ENCODE peak calls at places on chromosomes 7 and 10, in eight cellular contexts. O is CD8-positive, alpha-beta T cell; E is Panc1; A is transverse colon; G is psoas muscle; F is left ventricle myocardium inferior; L is upper lobe of right lung; V is vagina. P is an unnamed sample. For H3K27me3, the result is how much of the 10 kb centered on the place peaks cover.

GRCh38 chr7:1720325-1720724 is 50.2 kb downstream of the ELFN1 start:
- DNase-seq in O (no peak), E (no peak), A (no peak), G (no peak), F (no peak), L (no peak), V (no peak), P (no peak)

GRCh38 chr10:14407567-14407966 is 76.8 kb upstream of the FRMD4A start:
- DNase-seq in O (no peak), E (no peak), A (no peak), G (no peak), F (no peak), L (no peak), V (peak), P (no peak)

GRCh38 chr10:191703-192518 is 56.7 kb downstream of the ZMYND11 start:
- DNase-seq in O (no peak), E (no peak), A (no peak), G (peak), F (no peak), L (no peak), V (no peak), P (no peak)

GRCh38 chr10:86963341-86963919 is 4.9 kb upstream of the ADIRF start:
- DNase-seq in O (no peak), E (no peak), A (peak), G (no peak), F (no peak), L (no peak), V (peak), P (no peak)

GRCh38 chr10:125820705-125821104 is 2.4 kb downstream of the UROS start:
- DNase-seq in O (no peak), E (no peak), A (no peak), G (no peak), F (no peak), L (no peak), V (no peak), P (no peak)

GRCh38 chr7:985127-985416 is 2.1 kb downstream of the CYP2W1 start:
- DNase-seq in O (no peak), E (no peak), A (no peak), G (no peak), F (no peak), L (no peak), V (no peak), P (no peak)

GRCh38 chr10:102814873-102815661 is 22.1 kb downstream of the CYP17A1 start:
- DNase-seq in O (no peak), E (no peak), A (peak), G (peak), F (peak), L (peak), V (no peak), P (peak)

GRCh38 chr10:48450811-48451466 is 144.5 kb downstream of the MAPK8 start:
- DNase-seq in O (no peak), E (no peak), A (no peak), G (no peak), F (no peak), L (peak), V (no peak), P (no peak)

GRCh38 chr7:81297317-81297716 is 378.5 kb upstream of the SEMA3C start:
- DNase-seq in O (no peak), E (no peak), A (no peak), G (no peak), F (no peak), L (no peak), V (no peak), P (no peak)

GRCh38 chr10:3095373-3096139 is 28.2 kb downstream of the PFKP start:
- DNase-seq in O (peak), E (peak), A (peak), G (no peak), F (no peak), L (no peak), V (no peak), P (peak)

GRCh38 chr10:88234332-88234731 is 348.8 kb downstream of the RNLS start:
- DNase-seq in O (no peak), E (no peak), A (peak), G (no peak), F (no peak), L (no peak), V (no peak), P (no peak)

GRCh38 chr7:4882742-4883351 is 669 bp downstream of the RADIL start:
- DNase-seq in O (no peak), E (no peak), A (no peak), G (no peak), F (no peak), L (no peak), V (no peak), P (no peak)

GRCh38 chr7:151728746-151729145 is 148.2 kb downstream of the PRKAG2 start:
- DNase-seq in O (no peak), E (no peak), A (no peak), G (no peak), F (no peak), L (no peak), V (no peak), P (no peak)

GRCh38 chr10:82072124-82072523 is 197.1 kb downstream of the NRG3 start:
- DNase-seq in O (no peak), E (no peak), A (no peak), G (no peak), F (no peak), L (no peak), V (no peak), P (no peak)

GRCh38 chr7:157676001-157676400 is 339.2 kb downstream of the DNAJB6 start:
- DNase-seq in O (peak), E (no peak), A (no peak), G (no peak), F (no peak), L (peak), V (peak), P (no peak)

GRCh38 chr10:86123745-86124144 is 242.8 kb downstream of the GRID1 start:
- DNase-seq in O (no peak), E (no peak), A (no peak), G (no peak), F (no peak), L (no peak), V (no peak), P (no peak)

GRCh38 chr10:17652585-17652984 is 8.6 kb downstream of the STAM start:
- DNase-seq in O (no peak), E (no peak), A (no peak), G (no peak), F (no peak), L (no peak), V (no peak), P (no peak)

GRCh38 chr7:89308535-89308934 is 513.0 kb upstream of the TEX47 start:
- DNase-seq in O (no peak), E (no peak), A (no peak), G (no peak), F (no peak), L (no peak), V (no peak), P (no peak)

GRCh38 chr10:16521311-16522016 is at the start of gene C1QL3:
- DNase-seq in O (no peak), E (no peak), A (no peak), G (no peak), F (no peak), L (no peak), V (no peak), P (no peak)

GRCh38 chr10:96636546-96636945 is 49.7 kb upstream of the TM9SF3 start:
- DNase-seq in O (no peak), E (no peak), A (no peak), G (no peak), F (no peak), L (no peak), V (no peak), P (no peak)
- H3K27ac ChIP-seq in O (no peak), E (no peak), A (no peak), G (no peak), F (no peak), L (no peak), V (no peak), P (no peak)

DNA sequence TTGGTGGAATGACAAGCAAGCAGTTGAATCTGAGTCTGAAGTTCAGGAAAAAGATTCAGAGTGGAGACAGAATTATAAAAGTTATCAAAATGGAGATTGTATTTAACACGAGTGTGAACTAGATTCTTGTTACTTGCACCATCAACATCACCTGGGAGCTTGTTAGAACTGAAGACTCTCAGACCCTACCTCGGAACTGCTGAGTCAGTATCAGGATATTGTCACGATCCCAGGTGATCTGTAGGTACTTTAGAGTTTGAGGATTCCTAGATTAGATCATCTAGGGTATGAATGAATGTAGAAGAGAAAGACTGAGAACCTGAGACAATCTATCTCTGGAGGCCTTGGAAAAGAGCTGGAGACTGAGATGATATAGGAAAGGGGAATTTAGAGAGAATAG is 194.1 kb downstream of the CTTNBP2 start:
- DNase-seq in O (no peak), E (no peak), A (no peak), G (no peak), F (no peak), L (no peak), V (no peak), P (no peak)
- H3K27me3 ChIP-seq in O (under half), E (under half), A (under half), G (under half), F (under half), L (under half), V (under half), P (under half)

GRCh38 chr10:73206385-73206784 is 38.5 kb downstream of the FAM149B1 start:
- DNase-seq in O (no peak), E (no peak), A (no peak), G (no peak), F (no peak), L (no peak), V (no peak), P (no peak)

GRCh38 chr10:73205956-73206355 is 38.0 kb downstream of the FAM149B1 start:
- DNase-seq in O (no peak), E (no peak), A (no peak), G (no peak), F (no peak), L (no peak), V (no peak), P (no peak)

GRCh38 chr10:73210395-73211105 is 36.5 kb downstream of the DNAJC9 start:
- DNase-seq in O (no peak), E (no peak), A (no peak), G (no peak), F (no peak), L (no peak), V (no peak), P (no peak)

GRCh38 chr10:73209705-73210104 is 37.4 kb downstream of the DNAJC9 start:
- DNase-seq in O (no peak), E (no peak), A (no peak), G (no peak), F (no peak), L (no peak), V (no peak), P (no peak)

GRCh38 chr10:73207883-73208282 is 39.2 kb downstream of the DNAJC9 start:
- DNase-seq in O (no peak), E (no peak), A (no peak), G (peak), F (no peak), L (no peak), V (no peak), P (no peak)
- TF ChIP-seq CTCF in O (no peak), E (no peak), A (no peak), G (no peak), F (no peak), L (no peak), V (no peak), P (no peak)

GRCh38 chr7:22418251-22419046 is 61.5 kb upstream of the RAPGEF5 start:
- DNase-seq in O (no peak), E (no peak), A (no peak), G (no peak), F (no peak), L (no peak), V (no peak), P (no peak)
- H3K27ac ChIP-seq in O (no peak), E (no peak), A (no peak), G (no peak), F (no peak), L (no peak), V (no peak), P (no peak)

DNA sequence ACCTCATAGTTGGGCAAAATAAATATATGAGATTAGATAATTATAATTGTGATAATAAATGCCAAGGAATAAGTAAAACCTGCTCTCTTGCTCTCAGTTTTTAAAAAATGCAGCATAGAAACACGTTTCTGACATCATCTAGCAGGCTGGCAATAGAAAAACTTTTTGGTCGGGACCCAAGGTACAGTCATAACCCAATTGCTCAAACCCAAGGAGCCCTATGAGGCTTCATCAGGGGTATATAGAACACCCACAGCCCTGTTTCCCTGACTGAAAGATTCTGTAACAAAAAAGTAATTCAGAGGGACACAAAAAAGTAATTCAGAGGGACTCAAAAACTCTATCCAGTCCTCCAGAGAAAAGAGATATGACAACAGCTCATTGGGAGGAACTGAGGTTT is 3.8 kb downstream of the PDE1C start:
- DNase-seq in O (no peak), E (no peak), A (no peak), G (no peak), F (no peak), L (no peak), V (no peak), P (no peak)
- H3K27me3 ChIP-seq in O (under half), E (under half), A (under half), G (under half), F (under half), L (under half), V (under half), P (under half)

GRCh38 chr7:135342887-135343286 is 109.2 kb downstream of the STRA8 start:
- DNase-seq in O (no peak), E (no peak), A (no peak), G (no peak), F (peak), L (no peak), V (no peak), P (peak)
- TF ChIP-seq CTCF in O (no peak), E (no peak), A (no peak), G (no peak), F (no peak), L (no peak), V (no peak), P (no peak)

GRCh38 chr7:100673942-100674431 is 447 bp downstream of the GNB2 start:
- DNase-seq in O (peak), E (no peak), A (peak), G (peak), F (peak), L (peak), V (no peak), P (peak)
- H3K27ac ChIP-seq in O (peak), E (peak), A (peak), G (peak), F (peak), L (peak), V (peak), P (peak)

DNA sequence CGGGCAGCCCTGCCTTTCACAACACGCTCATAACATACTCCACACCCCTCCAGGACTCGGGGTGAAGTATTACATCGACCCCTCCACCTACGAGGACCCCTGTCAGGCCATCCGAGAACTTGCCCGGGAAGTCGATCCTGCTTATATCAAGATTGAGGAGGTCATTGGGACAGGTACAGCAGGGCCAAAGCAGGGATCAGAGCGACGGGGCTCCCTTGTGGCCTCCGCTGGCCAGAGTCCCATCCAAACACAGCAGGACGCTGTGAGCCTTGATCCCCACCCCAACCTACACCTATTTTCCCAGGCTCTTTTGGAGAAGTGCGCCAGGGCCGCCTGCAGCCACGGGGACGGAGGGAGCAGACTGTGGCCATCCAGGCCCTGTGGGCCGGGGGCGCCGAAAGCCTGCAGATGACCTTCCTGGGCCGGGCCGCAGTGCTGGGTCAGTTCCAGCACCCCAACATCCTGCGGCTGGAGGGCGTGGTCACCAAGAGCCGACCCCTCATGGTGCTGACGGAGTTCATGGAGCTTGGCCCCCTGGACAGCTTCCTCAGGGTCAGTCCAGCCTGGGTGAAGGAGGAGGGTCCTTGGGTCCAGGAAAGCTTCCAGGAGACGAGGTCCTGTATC is 13.4 kb downstream of the EPHB6 start:
- DNase-seq in O (no peak), E (no peak), A (no peak), G (no peak), F (no peak), L (no peak), V (peak), P (no peak)
- H3K27me3 ChIP-seq in O (under half), E (under half), A (under half), G (under half), F (under half), L (under half), V (under half), P (under half)

DNA sequence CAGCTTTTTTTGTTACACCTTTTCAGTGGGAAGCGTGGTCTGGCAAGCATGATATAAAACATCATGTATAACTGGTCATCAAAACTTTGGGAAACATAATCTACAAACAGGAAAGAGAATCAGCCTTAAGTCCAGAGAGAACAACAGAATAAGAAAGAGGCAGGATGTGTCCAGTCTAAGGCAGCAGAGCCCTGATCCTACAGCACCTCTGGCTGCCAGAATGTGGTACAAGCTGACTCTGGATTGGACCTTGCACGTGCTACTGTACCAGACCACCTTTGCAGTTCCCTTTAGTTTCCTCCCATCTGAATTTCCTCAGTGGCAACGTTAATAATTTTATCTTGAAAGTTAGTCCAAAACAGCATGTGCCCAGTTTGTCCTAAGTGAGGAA is 824.6 kb upstream of the IGFBP3 start:
- DNase-seq in O (no peak), E (no peak), A (no peak), G (no peak), F (no peak), L (no peak), V (no peak), P (no peak)
- TF ChIP-seq CTCF in O (no peak), E (peak), A (no peak), G (no peak), F (peak), L (peak), V (no peak), P (no peak)

GRCh38 chr7:116713500-116713899 is 41.5 kb downstream of the MET start:
- DNase-seq in O (no peak), E (no peak), A (no peak), G (no peak), F (no peak), L (no peak), V (no peak), P (no peak)

GRCh38 chr7:116711790-116712189 is 39.8 kb downstream of the MET start:
- DNase-seq in O (no peak), E (no peak), A (no peak), G (no peak), F (no peak), L (no peak), V (no peak), P (no peak)

GRCh38 chr7:116713918-116714317 is 41.9 kb downstream of the MET start:
- DNase-seq in O (no peak), E (no peak), A (no peak), G (no peak), F (no peak), L (no peak), V (no peak), P (no peak)

GRCh38 chr7:116717137-116717536 is 45.1 kb downstream of the MET start:
- DNase-seq in O (no peak), E (no peak), A (no peak), G (no peak), F (no peak), L (no peak), V (no peak), P (no peak)

DNA sequence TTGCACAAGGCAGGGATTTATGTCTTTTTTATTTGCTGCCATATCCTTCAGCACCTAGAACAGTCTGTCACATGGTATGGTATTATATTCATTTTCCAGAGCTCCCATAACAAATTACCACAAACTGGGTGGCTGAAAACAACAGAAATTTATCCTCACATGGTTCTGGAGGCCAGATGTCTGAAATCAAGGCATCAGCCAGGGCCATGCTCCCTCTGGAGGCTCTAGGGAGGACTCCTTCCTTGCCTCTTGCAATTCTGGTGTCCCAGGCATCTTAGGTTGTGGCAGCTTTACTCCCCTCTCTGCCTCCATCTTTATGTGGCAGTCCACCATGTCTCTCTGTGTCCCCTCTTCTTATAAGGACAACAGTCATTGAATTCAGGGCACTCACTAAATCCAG is 43.1 kb downstream of the MET start:
- DNase-seq in O (no peak), E (no peak), A (no peak), G (no peak), F (no peak), L (no peak), V (no peak), P (no peak)
- H3K27ac ChIP-seq in O (no peak), E (peak), A (no peak), G (no peak), F (no peak), L (no peak), V (no peak), P (no peak)